ENCODE peak calls at places on chromosomes 16 and 17, in six cellular contexts. L is body of pancreas, K is PC-3, A is HCT116, N is cardiac muscle cell, J is neural progenitor cell. M is an unnamed sample.

GRCh38 chr17:61399131-61400057 is at the start of gene TBX2:
- DNase-seq in L (peak; percentile 39), K (peak; percentile 85), A (no peak), N (peak; percentile 96), J (peak; percentile 67), M (peak; percentile 76)

GRCh38 chr16:62201911-62202310 is 165.7 kb upstream of the CDH8 start:
- DNase-seq in L (no peak), K (no peak), A (no peak), N (no peak), J (no peak), M (no peak)

GRCh38 chr16:79401157-79401556 is 199.4 kb downstream of the MAF start:
- DNase-seq in L (no peak), K (no peak), A (no peak), N (no peak), J (no peak), M (no peak)

GRCh38 chr16:62829615-62830014 is 793.4 kb upstream of the CDH8 start:
- DNase-seq in L (no peak), K (no peak), A (no peak), N (no peak), J (no peak), M (no peak)

GRCh38 chr16:15509593-15510520 is 75.5 kb downstream of the BMERB1 start:
- DNase-seq in L (no peak), K (no peak), A (no peak), N (peak; percentile 33), J (peak; percentile 52), M (no peak)

GRCh38 chr16:52383640-52384292 is 163.2 kb downstream of the TOX3 start:
- DNase-seq in L (no peak), K (no peak), A (no peak), N (peak; percentile 9), J (no peak), M (no peak)

GRCh38 chr16:55389426-55390073 is 65.5 kb downstream of the IRX6 start:
- DNase-seq in L (no peak), K (no peak), A (no peak), N (no peak), J (no peak), M (no peak)

GRCh38 chr17:43003542-43004172 is 2.9 kb upstream of the IFI35 start:
- DNase-seq in L (no peak), K (peak; percentile 67), A (peak; percentile 61), N (peak; percentile 52), J (no peak), M (no peak)

GRCh38 chr17:3033248-3033640 is 30.2 kb downstream of the OR1D5 start:
- DNase-seq in L (peak; percentile 9), K (no peak), A (no peak), N (no peak), J (no peak), M (no peak)

GRCh38 chr17:36088559-36089376 is 1.2 kb downstream of the CCL3 start:
- DNase-seq in L (no peak), K (no peak), A (no peak), N (no peak), J (peak; percentile 8), M (no peak)

GRCh38 chr16:57409870-57410585 is 5.5 kb downstream of the CCL17 start:
- DNase-seq in L (no peak), K (no peak), A (no peak), N (peak; percentile 19), J (no peak), M (no peak)
- TF ChIP-seq CTCF in L (no peak), K (no peak), A (no peak), N (no peak), J (peak; percentile 10), M (no peak)

DNA sequence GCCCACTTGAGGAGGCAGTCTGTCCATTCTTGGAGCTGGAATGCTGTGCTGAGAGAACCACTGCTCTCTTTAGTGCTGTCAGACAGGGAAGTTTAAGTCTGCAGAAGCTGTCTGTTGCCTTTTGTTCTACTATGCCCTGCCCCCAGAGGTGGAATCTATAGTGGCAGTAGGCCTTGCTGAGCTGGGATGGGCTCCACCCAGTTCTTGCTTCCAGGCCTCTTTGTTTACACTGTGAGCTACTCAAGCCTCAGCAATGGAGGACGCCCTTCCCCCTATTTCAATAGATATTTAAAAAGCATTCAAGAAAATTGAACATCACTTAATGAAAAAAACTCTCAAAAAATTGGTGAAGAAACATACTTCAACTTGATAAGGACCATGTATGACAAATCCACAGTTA is 313.5 kb downstream of the PHKB start:
- DNase-seq in L (no peak), K (peak; percentile 78), A (no peak), N (peak; percentile 22), J (peak; percentile 27), M (no peak)
- TF ChIP-seq CTCF in L (no peak), K (no peak), A (no peak), N (no peak), J (peak; percentile 14), M (no peak)

DNA sequence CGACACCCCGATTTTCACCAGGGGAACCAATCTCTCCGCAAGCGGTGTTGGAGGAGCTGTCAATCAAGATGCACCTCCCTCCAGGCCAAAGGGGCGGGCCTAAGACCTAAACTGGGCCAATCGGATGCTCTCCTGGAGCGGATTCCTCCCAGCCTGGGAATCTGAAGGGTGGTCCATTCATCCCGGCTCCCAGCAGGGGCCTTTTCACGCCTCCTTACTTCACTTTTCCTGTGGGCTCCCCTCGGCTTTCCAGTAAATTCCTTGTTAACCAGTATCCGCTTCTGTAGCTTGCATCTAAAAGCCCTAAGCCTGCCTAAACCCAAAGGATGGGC is 17.1 kb downstream of the C16orf74 start:
- DNase-seq in L (no peak), K (no peak), A (no peak), N (peak; percentile 46), J (peak; percentile 93), M (peak; percentile 69)
- TF ChIP-seq CTCF in L (no peak), K (no peak), A (no peak), N (no peak), J (no peak), M (no peak)

GRCh38 chr16:5042574-5043171 is 8.9 kb upstream of the NAGPA start:
- DNase-seq in L (no peak), K (peak; percentile 39), A (peak; percentile 27), N (no peak), J (peak; percentile 49), M (no peak)
- TF ChIP-seq CTCF in L (no peak), K (no peak), A (peak; percentile 30), N (no peak), J (peak; percentile 53), M (no peak)

DNA sequence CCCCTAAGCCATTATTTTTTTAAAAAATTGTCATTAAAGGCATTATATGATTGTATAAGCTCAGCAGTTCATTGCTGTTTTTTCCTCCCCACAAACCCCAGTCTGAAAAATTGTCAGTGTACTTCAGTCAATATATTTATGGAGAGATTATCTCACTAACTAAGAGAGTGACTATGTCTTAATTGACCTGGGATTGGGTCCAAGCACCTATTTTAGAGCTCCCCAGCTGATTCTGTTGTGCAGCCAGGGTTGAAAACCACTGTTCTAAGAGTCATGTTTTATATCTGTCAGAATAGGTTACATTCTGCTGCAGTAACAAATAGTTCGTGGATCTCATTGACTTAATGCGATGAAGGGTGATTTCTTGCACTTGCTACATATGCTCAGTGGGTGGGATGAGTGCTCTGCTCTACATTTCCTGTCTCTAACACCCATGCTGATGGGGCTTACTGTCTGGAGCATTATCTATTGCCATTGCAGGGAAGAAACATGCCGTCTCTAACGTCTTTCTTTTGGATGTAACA is 171.2 kb upstream of the MPHOSPH6 start:
- DNase-seq in L (no peak), K (no peak), A (no peak), N (no peak), J (no peak), M (no peak)
- TF ChIP-seq CTCF in L (no peak), K (no peak), A (no peak), N (no peak), J (no peak), M (no peak)

DNA sequence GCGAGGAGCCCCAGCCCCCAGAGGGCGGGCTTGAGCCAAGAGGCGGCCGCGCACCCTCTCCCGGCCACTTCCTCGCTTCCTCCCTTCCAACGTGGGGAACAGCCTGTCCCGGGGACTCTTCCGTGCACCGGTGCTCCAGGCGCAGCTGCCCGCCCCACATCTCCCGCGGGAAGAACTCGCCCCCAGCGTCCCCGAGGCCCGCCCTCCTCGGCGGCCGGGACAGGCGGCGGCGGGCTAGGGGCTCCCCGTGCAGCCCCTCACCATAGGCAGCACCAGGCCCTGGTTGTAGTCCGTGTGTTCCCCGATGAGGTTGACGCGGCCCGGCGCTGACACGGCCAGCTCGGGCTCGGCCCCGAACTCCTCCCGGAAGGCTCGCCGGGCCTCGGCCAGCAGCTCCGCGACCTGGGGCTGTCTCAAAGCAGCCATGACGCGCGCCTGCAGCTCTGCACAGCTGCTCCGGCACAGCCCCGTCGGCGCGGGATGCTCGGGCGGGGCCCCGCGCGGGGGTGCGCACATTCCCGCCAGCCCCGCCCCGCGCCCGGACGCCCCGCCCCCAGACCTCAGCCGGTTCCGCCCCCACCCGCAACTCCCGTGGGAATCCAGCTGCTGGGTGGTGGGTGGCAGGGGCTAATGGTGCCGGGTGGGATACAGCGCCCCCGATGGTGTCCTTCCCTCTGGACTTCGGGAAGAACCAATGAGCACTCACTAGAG is at the start of gene GALK1:
- DNase-seq in L (peak; percentile 71), K (peak; percentile 72), A (no peak), N (peak; percentile 74), J (peak; percentile 85), M (peak; percentile 71)
- TF ChIP-seq CTCF in L (peak; percentile 62), K (peak; percentile 86), A (no peak), N (peak; percentile 64), J (peak; percentile 60), M (peak; percentile 25)

GRCh38 chr17:6752068-6752909 is 3.6 kb upstream of the XAF1 start:
- DNase-seq in L (no peak), K (peak; percentile 75), A (no peak), N (peak; percentile 100), J (no peak), M (no peak)
- TF ChIP-seq CTCF in L (no peak), K (no peak), A (no peak), N (no peak), J (no peak), M (no peak)

DNA sequence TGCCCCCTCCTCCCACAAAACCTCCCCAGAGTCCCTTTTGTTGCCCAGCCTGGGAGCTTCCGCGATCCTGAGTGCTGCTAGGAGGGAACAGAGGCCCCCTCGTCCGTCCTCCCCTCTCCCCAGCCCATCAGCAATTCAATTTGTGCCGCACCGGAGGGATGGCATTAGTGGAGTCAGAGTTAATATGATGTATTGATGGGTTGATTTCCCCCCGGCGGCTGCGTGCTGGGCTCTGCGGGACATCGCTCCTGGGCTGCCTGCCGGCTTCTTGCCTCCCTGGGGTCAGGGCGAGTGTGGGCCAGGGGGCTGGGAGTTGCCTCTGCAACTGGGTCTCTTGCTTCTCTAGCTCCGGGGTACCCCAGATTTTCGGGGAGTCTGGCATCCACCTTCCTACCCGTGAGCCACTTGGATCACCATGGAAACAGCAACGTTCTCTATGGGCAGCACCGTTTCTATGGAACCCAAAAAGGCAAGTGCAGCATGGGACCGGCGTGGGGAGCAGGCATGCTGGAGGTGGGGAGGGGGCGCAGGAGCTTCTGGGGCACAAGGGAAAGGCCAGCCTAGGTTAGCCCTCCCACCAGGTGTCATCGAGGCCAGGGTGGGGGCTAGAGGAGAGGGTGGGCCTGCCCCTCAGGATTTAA is 42.9 kb downstream of the BAHCC1 start:
- DNase-seq in L (no peak), K (no peak), A (no peak), N (no peak), J (no peak), M (no peak)
- TF ChIP-seq CTCF in L (no peak), K (no peak), A (no peak), N (no peak), J (no peak), M (no peak)

M was measured in glutamatergic neuron.